ENCODE peak calls at places on chromosomes 12 and 14, in seven cellular contexts. I is CD8-positive, alpha-beta T cell; F is ascending aorta; E is MM.1S; Y is transverse colon; B is neural progenitor cell; Z is osteoblast. M is an unnamed sample.
A peak's percentile ranks its signal among the peaks of the same experiment; 100 is the strongest.

GRCh38 chr12:53049582-53050318 is at the start of gene TNS2:
- DNase-seq in I (no peak), F (no peak), E (no peak), Y (peak; percentile 72), B (peak; percentile 62), Z (peak; percentile 93), M (peak; percentile 82)

GRCh38 chr14:52840916-52841315 is 49.5 kb upstream of the GNPNAT1 start:
- DNase-seq in I (no peak), F (peak; percentile 16), E (no peak), Y (no peak), B (no peak), Z (peak; percentile 93), M (no peak)

GRCh38 chr12:3869860-3870259 is 3.3 kb downstream of the PARP11 start:
- DNase-seq in I (no peak), F (no peak), E (peak; percentile 60), Y (no peak), B (no peak), Z (peak; percentile 36), M (no peak)

GRCh38 chr14:31206536-31207286 is 882 bp downstream of the HECTD1 start:
- DNase-seq in I (peak; percentile 55), F (no peak), E (peak; percentile 64), Y (peak; percentile 47), B (peak; percentile 43), Z (peak; percentile 83), M (peak; percentile 41)

GRCh38 chr12:4037747-4038312 is 164.6 kb upstream of the PARP11 start:
- DNase-seq in I (peak; percentile 23), F (no peak), E (no peak), Y (peak; percentile 46), B (peak; percentile 59), Z (peak; percentile 89), M (peak; percentile 54)

GRCh38 chr12:80059875-80060274 is 39.5 kb upstream of the OTOGL start:
- DNase-seq in I (no peak), F (no peak), E (no peak), Y (no peak), B (no peak), Z (no peak), M (no peak)

GRCh38 chr12:23843958-23844357 is 105.5 kb downstream of the SOX5 start:
- DNase-seq in I (no peak), F (no peak), E (no peak), Y (no peak), B (no peak), Z (no peak), M (no peak)

GRCh38 chr12:78293039-78293686 is 462.5 kb downstream of the NAV3 start:
- DNase-seq in I (no peak), F (no peak), E (no peak), Y (no peak), B (no peak), Z (peak; percentile 38), M (no peak)

GRCh38 chr12:67766370-67766769 is 117.8 kb downstream of the DYRK2 start:
- DNase-seq in I (no peak), F (no peak), E (no peak), Y (no peak), B (no peak), Z (peak; percentile 62), M (no peak)

GRCh38 chr12:46459111-46459510 is 86.5 kb upstream of the SLC38A2 start:
- DNase-seq in I (no peak), F (no peak), E (no peak), Y (no peak), B (no peak), Z (peak; percentile 42), M (no peak)

GRCh38 chr12:26937863-26938659 is at the start of the genes FGFR1OP2 and INTS13:
- DNase-seq in I (peak; percentile 95), F (peak; percentile 97), E (peak; percentile 97), Y (peak; percentile 99), B (peak; percentile 99), Z (peak; percentile 93), M (peak; percentile 99)

GRCh38 chr14:28772613-28773012 is 6.0 kb downstream of the FOXG1 start:
- DNase-seq in I (no peak), F (no peak), E (no peak), Y (no peak), B (peak; percentile 16), Z (no peak), M (no peak)

GRCh38 chr12:54853933-54854538 is at the start of gene MUCL1:
- DNase-seq in I (peak; percentile 72), F (no peak), E (peak; percentile 76), Y (peak; percentile 58), B (peak; percentile 76), Z (peak; percentile 37), M (peak; percentile 61)

GRCh38 chr12:42372154-42372791 is 46.3 kb downstream of the PPHLN1 start:
- DNase-seq in I (peak; percentile 14), F (no peak), E (peak; percentile 79), Y (no peak), B (peak; percentile 73), Z (no peak), M (no peak)

GRCh38 chr12:87150969-87151662 is 878.1 kb downstream of the C12orf50 start:
- DNase-seq in I (no peak), F (no peak), E (peak; percentile 76), Y (no peak), B (peak; percentile 3), Z (no peak), M (no peak)

GRCh38 chr14:71482701-71483100 is 449.5 kb upstream of the RGS6 start:
- DNase-seq in I (no peak), F (no peak), E (no peak), Y (no peak), B (no peak), Z (no peak), M (no peak)

GRCh38 chr12:14108702-14109101 is 127.3 kb upstream of the GRIN2B start:
- DNase-seq in I (no peak), F (no peak), E (no peak), Y (no peak), B (no peak), Z (no peak), M (no peak)

GRCh38 chr12:111438501-111438900 is 32.8 kb downstream of the SH2B3 start:
- DNase-seq in I (peak; percentile 85), F (no peak), E (no peak), Y (peak; percentile 63), B (peak; percentile 21), Z (peak; percentile 57), M (peak; percentile 46)

GRCh38 chr14:103126088-103126872 is 3.0 kb downstream of the TNFAIP2 start:
- DNase-seq in I (no peak), F (no peak), E (no peak), Y (peak; percentile 6), B (no peak), Z (peak; percentile 93), M (no peak)

GRCh38 chr14:30988509-30988908 is 36.9 kb upstream of the AP4S1 start:
- DNase-seq in I (no peak), F (no peak), E (no peak), Y (no peak), B (no peak), Z (no peak), M (no peak)

GRCh38 chr12:89525002-89525823 is 617 bp upstream of the GALNT4 start:
- DNase-seq in I (peak; percentile 42), F (no peak), E (peak; percentile 63), Y (peak; percentile 75), B (peak; percentile 73), Z (peak; percentile 81), M (peak; percentile 36)

GRCh38 chr14:37585101-37585479 is 10.0 kb downstream of the FOXA1 start:
- DNase-seq in I (no peak), F (no peak), E (no peak), Y (peak; percentile 41), B (peak; percentile 66), Z (peak; percentile 82), M (no peak)

GRCh38 chr12:93301171-93301570 is 76.6 kb upstream of the NUDT4 start:
- DNase-seq in I (no peak), F (no peak), E (no peak), Y (no peak), B (no peak), Z (no peak), M (no peak)

GRCh38 chr12:112252184-112252583 is 126.8 kb downstream of the TRAFD1 start:
- DNase-seq in I (no peak), F (no peak), E (no peak), Y (no peak), B (no peak), Z (no peak), M (peak; percentile 68)

GRCh38 chr12:130879781-130880389 is 8.0 kb downstream of the RAN start:
- DNase-seq in I (no peak), F (no peak), E (no peak), Y (no peak), B (no peak), Z (peak; percentile 77), M (no peak)

GRCh38 chr12:81450920-81451739 is 308.0 kb downstream of the PPFIA2 start:
- DNase-seq in I (no peak), F (no peak), E (peak; percentile 44), Y (no peak), B (peak; percentile 92), Z (peak; percentile 36), M (peak; percentile 29)

GRCh38 chr12:39538679-39539104 is 80.9 kb downstream of the ABCD2 start:
- DNase-seq in I (no peak), F (no peak), E (no peak), Y (no peak), B (no peak), Z (no peak), M (no peak)

GRCh38 chr12:107079172-107080011 is 14.0 kb downstream of the CRY1 start:
- DNase-seq in I (no peak), F (no peak), E (peak; percentile 35), Y (no peak), B (no peak), Z (no peak), M (no peak)

GRCh38 chr12:65156366-65156831 is 13.0 kb upstream of the LEMD3 start:
- DNase-seq in I (no peak), F (no peak), E (peak; percentile 66), Y (no peak), B (no peak), Z (no peak), M (no peak)

GRCh38 chr12:120254809-120255208 is 10.7 kb downstream of the PXN start:
- DNase-seq in I (no peak), F (no peak), E (no peak), Y (no peak), B (no peak), Z (no peak), M (no peak)
- H3K4me1 ChIP-seq in I (peaks cover 90% of the 10 kb centered on the region), F (peaks cover 55% of the 10 kb centered on the region), E (no peaks in the 10 kb centered on the region), Y (peaks cover 24% of the 10 kb centered on the region), B (no peaks in the 10 kb centered on the region), Z (peaks cover 57% of the 10 kb centered on the region), M (peaks cover 11% of the 10 kb centered on the region)

GRCh38 chr14:54294802-54295201 is 102.0 kb upstream of the CDKN3 start:
- DNase-seq in I (no peak), F (no peak), E (no peak), Y (no peak), B (no peak), Z (no peak), M (no peak)
- TF ChIP-seq CTCF in I (no peak), F (no peak), E (no peak), Y (no peak), B (no peak), Z (no peak), M (no peak)

DNA sequence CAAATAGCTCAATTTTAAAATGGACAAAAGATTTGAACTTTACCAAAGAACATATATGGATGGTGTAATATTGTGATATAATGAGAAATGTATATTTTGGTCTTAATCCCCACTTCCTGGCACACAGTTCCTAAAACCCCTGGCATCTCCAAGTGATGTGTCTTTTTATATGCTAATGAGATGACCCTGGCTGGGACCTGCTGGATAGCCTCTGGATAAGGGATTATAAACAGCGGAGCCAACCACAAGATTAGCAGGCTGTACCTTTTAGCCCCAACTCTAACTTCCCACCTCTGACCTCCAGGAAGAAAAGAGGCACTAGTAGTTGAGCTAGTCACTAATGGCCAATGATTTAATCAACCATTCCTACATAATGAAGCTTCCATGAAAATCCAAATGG is 130.0 kb downstream of the DPF3 start:
- DNase-seq in I (no peak), F (no peak), E (no peak), Y (no peak), B (peak; percentile 33), Z (no peak), M (peak; percentile 14)
- H3K27ac ChIP-seq in I (no peak overlapping the region), F (no peak overlapping the region), E (no peak overlapping the region), Y (no peak overlapping the region), B (no peak overlapping the region), Z (no peak overlapping the region), M (no peak overlapping the region)

GRCh38 chr12:49807991-49808580 is 20.1 kb downstream of the NCKAP5L start:
- DNase-seq in I (no peak), F (no peak), E (no peak), Y (no peak), B (no peak), Z (no peak), M (no peak)
- H3K4me1 ChIP-seq in I (no peaks in the 10 kb centered on the region), F (peaks cover 24% of the 10 kb centered on the region), E (no peaks in the 10 kb centered on the region), Y (peaks cover 8% of the 10 kb centered on the region), B (peaks cover 53% of the 10 kb centered on the region), Z (peaks cover 11% of the 10 kb centered on the region), M (peaks cover 16% of the 10 kb centered on the region)

M was measured in lung.